ENCODE peak calls at places on chromosomes 12 and 14, in eight cellular contexts. V is T-helper 1 cell; D is HCT116; U is T-cell; S is stimulated activated CD4-positive, alpha-beta T cell treated with anti-CD3 and anti-CD28 coated beads, Interleukin-15, amount 100 ng/mL, for 48 hours; C is NCI-H2029; B is A172; F is neural crest cell. P is an unnamed sample.

GRCh38 chr12:54038760-54039414 is 6.0 kb downstream of the HOXC5 start:
- DNase-seq in V (no peak), D (no peak), U (no peak), S (no peak), C (no peak), B (no peak), F (no peak), P (no peak)

GRCh38 chr12:12839886-12840285 is 26.7 kb downstream of the DDX47 start:
- DNase-seq in V (no peak), D (peak; percentile 90), U (no peak), S (no peak), C (no peak), B (peak; percentile 89), F (no peak), P (no peak)

GRCh38 chr12:13163868-13164267 is 32.7 kb upstream of the EMP1 start:
- DNase-seq in V (no peak), D (no peak), U (no peak), S (no peak), C (no peak), B (no peak), F (no peak), P (no peak)

GRCh38 chr12:117518594-117519270 is 157.3 kb upstream of the NOS1 start:
- DNase-seq in V (no peak), D (no peak), U (no peak), S (no peak), C (peak; percentile 58), B (peak; percentile 22), F (no peak), P (no peak)

GRCh38 chr12:728781-729180 is 23.6 kb upstream of the WNK1 start:
- DNase-seq in V (peak; percentile 74), D (no peak), U (peak; percentile 42), S (no peak), C (no peak), B (no peak), F (no peak), P (peak; percentile 16)

GRCh38 chr14:73173092-73173735 is 36.9 kb downstream of the PSEN1 start:
- DNase-seq in V (peak; percentile 39), D (peak; percentile 31), U (no peak), S (no peak), C (peak; percentile 0), B (peak; percentile 60), F (no peak), P (peak; percentile 4)

GRCh38 chr12:2397356-2398045 is 344.7 kb downstream of the CACNA1C start:
- DNase-seq in V (no peak), D (peak; percentile 26), U (no peak), S (no peak), C (no peak), B (peak; percentile 77), F (no peak), P (no peak)

GRCh38 chr12:113424915-113425823 is 3.0 kb downstream of the SDSL start:
- DNase-seq in V (peak; percentile 27), D (no peak), U (peak; percentile 15), S (peak; percentile 44), C (peak; percentile 25), B (peak; percentile 46), F (peak; percentile 72), P (peak; percentile 48)

GRCh38 chr12:79448816-79449215 is 241.9 kb downstream of the PAWR start:
- DNase-seq in V (no peak), D (no peak), U (no peak), S (no peak), C (no peak), B (no peak), F (no peak), P (no peak)

GRCh38 chr12:81128930-81129554 is 51.2 kb downstream of the ACSS3 start:
- DNase-seq in V (peak; percentile 1), D (peak; percentile 22), U (no peak), S (no peak), C (peak; percentile 15), B (peak; percentile 52), F (peak; percentile 14), P (no peak)

P was measured in effector memory CD8-positive, alpha-beta T cell.